ENCODE peak calls at places on chromosomes 11 and 22, in five cellular contexts. B, X, G, N and K are unnamed samples.

GRCh38 chr11:44139565-44140313 is 44.3 kb downstream of the EXT2 start:
- DNase-seq in B (no peak), N (no peak), X (no peak), G (no peak), K (no peak)

GRCh38 chr11:46127150-46127638 is 5.9 kb upstream of the PHF21A start:
- DNase-seq in G (peak; percentile 20), B (no peak), N (peak; percentile 90), X (no peak), K (no peak)

GRCh38 chr11:64318694-64319420 is 936 bp downstream of the PRDX5 start:
- DNase-seq in N (no peak), G (no peak), X (no peak), B (no peak), K (no peak)

GRCh38 chr22:30864441-30865420 is 103.8 kb downstream of the MORC2 start:
- DNase-seq in X (peak; percentile 63), G (no peak), B (no peak), N (no peak), K (no peak)

GRCh38 chr11:112961751-112962747 is 829 bp downstream of the NCAM1 start:
- DNase-seq in G (peak; percentile 81), B (no peak), N (no peak), X (peak; percentile 71), K (no peak)

GRCh38 chr22:38754247-38755154 is 1.3 kb downstream of the SUN2 start:
- DNase-seq in N (peak; percentile 35), G (peak; percentile 74), X (no peak), B (no peak), K (peak; percentile 51)

GRCh38 chr11:96412761-96413381 is 23.1 kb downstream of the JRKL start:
- DNase-seq in B (no peak), N (no peak), G (no peak), X (no peak), K (no peak)

GRCh38 chr11:64284962-64285884 is at the start of gene GPR137:
- DNase-seq in B (no peak), N (peak; percentile 58), G (peak; percentile 85), X (peak; percentile 93), K (no peak)

GRCh38 chr11:69552951-69553350 is 71.5 kb downstream of the LINC01488 start:
- DNase-seq in B (no peak), G (no peak), X (no peak), N (no peak), K (no peak)

GRCh38 chr22:38872831-38873248 is 824 bp upstream of the CBX6 start:
- DNase-seq in X (no peak), G (peak; percentile 53), B (no peak), N (no peak), K (no peak)

GRCh38 chr11:131616456-131616855 is 246.0 kb downstream of the NTM start:
- DNase-seq in B (no peak), X (no peak), G (no peak), N (no peak), K (no peak)

GRCh38 chr11:73229321-73230275 is 11.5 kb downstream of the P2RY2 start:
- DNase-seq in N (no peak), X (no peak), B (no peak), G (no peak), K (no peak)

GRCh38 chr22:40764743-40765441 is 54.3 kb downstream of the SLC25A17 start:
- DNase-seq in B (no peak), G (peak; percentile 20), N (no peak), X (no peak), K (no peak)

GRCh38 chr11:78298216-78298860 is 109.6 kb downstream of the USP35 start:
- DNase-seq in X (no peak), G (no peak), N (no peak), B (no peak), K (no peak)

GRCh38 chr11:8906629-8907028 is 4.4 kb upstream of the AKIP1 start:
- DNase-seq in N (peak; percentile 82), B (peak; percentile 66), G (no peak), X (no peak), K (no peak)

GRCh38 chr22:46853191-46853590 is 90.7 kb downstream of the TBC1D22A start:
- DNase-seq in G (no peak), N (no peak), B (no peak), X (no peak), K (no peak)

GRCh38 chr22:50306753-50307749 is at the start of gene PLXNB2:
- DNase-seq in B (no peak), X (peak; percentile 87), G (peak; percentile 93), N (peak; percentile 75), K (no peak)

GRCh38 chr11:120527111-120527748 is 15.7 kb downstream of the GRIK4 start:
- DNase-seq in N (no peak), G (no peak), X (no peak), B (no peak), K (no peak)